ENCODE peak calls at places on chromosomes 2 and 18, in seven cellular contexts. X, P, Q, H, J, Y and R are unnamed samples.

GRCh38 chr2:160432633-160433032 is 61.0 kb downstream of the RBMS1 start:
- DNase-seq in X (peak), P (no peak), Q (no peak), H (no peak), J (no peak), Y (peak), R (peak)

GRCh38 chr2:239319261-239319661 is 81.6 kb downstream of the HDAC4 start:
- DNase-seq in X (peak), P (no peak), Q (peak), H (no peak), J (no peak), Y (no peak), R (no peak)

GRCh38 chr2:9984217-9984739 is 32.8 kb downstream of the GRHL1 start:
- DNase-seq in X (peak), P (peak), Q (no peak), H (peak), J (peak), Y (peak), R (peak)

GRCh38 chr2:212892193-212892592 is 259.2 kb downstream of the IKZF2 start:
- DNase-seq in X (peak), P (peak), Q (no peak), H (no peak), J (no peak), Y (peak), R (peak)

GRCh38 chr2:240917684-240918257 is 11.6 kb downstream of the CROCC2 start:
- DNase-seq in X (peak), P (no peak), Q (peak), H (no peak), J (no peak), Y (no peak), R (no peak)

GRCh38 chr2:168601739-168602138 is 145.7 kb downstream of the CERS6 start:
- DNase-seq in X (no peak), P (no peak), Q (no peak), H (no peak), J (no peak), Y (no peak), R (no peak)

GRCh38 chr2:240947607-240948006 is 41.5 kb downstream of the CROCC2 start:
- DNase-seq in X (no peak), P (no peak), Q (no peak), H (no peak), J (no peak), Y (no peak), R (no peak)

GRCh38 chr2:66477125-66477842 is 42.4 kb downstream of the MEIS1 start:
- DNase-seq in X (peak), P (no peak), Q (no peak), H (no peak), J (no peak), Y (no peak), R (peak)

GRCh38 chr2:26838121-26838906 is 9.6 kb upstream of the DPYSL5 start:
- DNase-seq in X (peak), P (no peak), Q (no peak), H (no peak), J (no peak), Y (no peak), R (peak)

GRCh38 chr2:230129343-230129742 is 60.6 kb upstream of the SLC16A14 start:
- DNase-seq in X (peak), P (no peak), Q (no peak), H (no peak), J (no peak), Y (no peak), R (no peak)

GRCh38 chr2:68693947-68694346 is 40.7 kb upstream of the ARHGAP25 start:
- DNase-seq in X (no peak), P (no peak), Q (no peak), H (no peak), J (no peak), Y (no peak), R (no peak)

GRCh38 chr18:44686156-44686555 is 5.5 kb downstream of the SETBP1 start:
- DNase-seq in X (no peak), P (no peak), Q (no peak), H (no peak), J (no peak), Y (no peak), R (no peak)

GRCh38 chr2:10909050-10909995 is 2.4 kb upstream of the KCNF1 start:
- DNase-seq in X (no peak), P (peak), Q (no peak), H (no peak), J (no peak), Y (no peak), R (peak)